ENCODE peak calls at places on chromosomes 11 and 22, in ten cellular contexts. S is dermis microvascular lymphatic vessel endothelial cell; R is SJSA1; A is OCI-LY7; X is activated gamma-delta T cell treated with anti-CD3 and anti-CD28 coated beads, Interleukin-2, amount 50 U/mL, for 16 hours; F is fibroblast of mammary gland; Z is cardiac fibroblast; U is ecto neural progenitor cell; K is iris pigment epithelial cell; E is GDM1. Q is an unnamed sample.

GRCh38 chr11:63892233-63892632 is 24.7 kb downstream of the RCOR2 start:
- DNase-seq in S (no peak), R (no peak), A (no peak), X (no peak), F (peak; percentile 38), Z (peak; percentile 58), U (no peak), K (peak; percentile 64), E (no peak), Q (no peak)

GRCh38 chr11:48044577-48044976 is 64.2 kb downstream of the PTPRJ start:
- DNase-seq in S (no peak), R (no peak), A (no peak), X (no peak), F (no peak), Z (no peak), U (no peak), K (no peak), E (no peak), Q (no peak)

GRCh38 chr11:72413914-72414628 is 20.3 kb downstream of the CLPB start:
- DNase-seq in S (peak; percentile 86), R (peak; percentile 58), A (peak; percentile 84), X (peak; percentile 47), F (peak; percentile 78), Z (peak; percentile 83), U (peak; percentile 78), K (peak; percentile 75), E (peak; percentile 52), Q (peak; percentile 81)

GRCh38 chr11:125494033-125494364 is 2.1 kb downstream of the FEZ1 start:
- DNase-seq in S (no peak), R (no peak), A (no peak), X (no peak), F (no peak), Z (no peak), U (no peak), K (no peak), E (no peak), Q (no peak)

GRCh38 chr22:29146101-29146560 is 59.6 kb upstream of the EMID1 start:
- DNase-seq in S (no peak), R (no peak), A (no peak), X (no peak), F (no peak), Z (no peak), U (peak; percentile 36), K (no peak), E (no peak), Q (no peak)

GRCh38 chr11:129894281-129895125 is 875 bp downstream of the NFRKB start:
- DNase-seq in S (no peak), R (no peak), A (peak; percentile 51), X (no peak), F (no peak), Z (no peak), U (no peak), K (peak; percentile 5), E (no peak), Q (no peak)

GRCh38 chr11:130528301-130528651 is 79.8 kb downstream of the ADAMTS15 start:
- DNase-seq in S (peak; percentile 12), R (peak; percentile 81), A (no peak), X (no peak), F (peak; percentile 17), Z (no peak), U (no peak), K (no peak), E (no peak), Q (no peak)

GRCh38 chr11:44590769-44591168 is 25.3 kb downstream of the CD82 start:
- DNase-seq in S (no peak), R (no peak), A (no peak), X (no peak), F (no peak), Z (no peak), U (no peak), K (no peak), E (no peak), Q (no peak)

GRCh38 chr11:106463796-106464201 is 386.3 kb downstream of the AASDHPPT start:
- DNase-seq in S (peak; percentile 17), R (no peak), A (no peak), X (no peak), F (peak; percentile 77), Z (peak; percentile 85), U (no peak), K (peak; percentile 79), E (no peak), Q (no peak)

GRCh38 chr11:33716236-33716635 is 15.6 kb upstream of the C11orf91 start:
- DNase-seq in S (peak; percentile 65), R (no peak), A (peak; percentile 36), X (no peak), F (peak; percentile 63), Z (peak; percentile 58), U (no peak), K (peak; percentile 60), E (no peak), Q (no peak)

GRCh38 chr11:113048820-113049555 is 87.8 kb downstream of the NCAM1 start:
- DNase-seq in S (no peak), R (no peak), A (no peak), X (no peak), F (peak; percentile 65), Z (peak; percentile 16), U (no peak), K (peak; percentile 86), E (no peak), Q (no peak)

GRCh38 chr11:789951-790350 is at the start of gene CEND1:
- DNase-seq in S (no peak), R (no peak), A (peak; percentile 79), X (no peak), F (peak; percentile 48), Z (peak; percentile 59), U (no peak), K (peak; percentile 40), E (no peak), Q (no peak)

GRCh38 chr22:30159082-30159481 is 78.8 kb downstream of the HORMAD2 start:
- DNase-seq in S (no peak), R (no peak), A (no peak), X (no peak), F (no peak), Z (no peak), U (no peak), K (peak; percentile 23), E (no peak), Q (no peak)

GRCh38 chr22:36682835-36683234 is 20.7 kb downstream of the CACNG2 start:
- DNase-seq in S (no peak), R (no peak), A (no peak), X (no peak), F (no peak), Z (no peak), U (no peak), K (no peak), E (no peak), Q (no peak)

GRCh38 chr22:36377022-36377631 is 10.6 kb downstream of the MYH9 start:
- DNase-seq in S (peak; percentile 53), R (no peak), A (peak; percentile 86), X (no peak), F (no peak), Z (no peak), U (no peak), K (no peak), E (no peak), Q (no peak)

GRCh38 chr11:43944761-43945311 is 2.4 kb downstream of the C11orf96 start:
- DNase-seq in S (peak; percentile 55), R (peak; percentile 91), A (peak; percentile 31), X (peak; percentile 52), F (no peak), Z (peak; percentile 52), U (peak; percentile 79), K (peak; percentile 40), E (peak; percentile 37), Q (peak; percentile 88)

GRCh38 chr11:33936745-33937612 is 45.1 kb upstream of the LMO2 start:
- DNase-seq in S (peak; percentile 98), R (no peak), A (no peak), X (no peak), F (peak; percentile 57), Z (peak; percentile 66), U (no peak), K (peak; percentile 84), E (no peak), Q (peak; percentile 55)

GRCh38 chr11:66720223-66720898 is 8.7 kb downstream of the SPTBN2 start:
- DNase-seq in S (peak; percentile 69), R (peak; percentile 91), A (no peak), X (no peak), F (peak; percentile 12), Z (peak; percentile 17), U (peak; percentile 71), K (peak; percentile 75), E (no peak), Q (no peak)

GRCh38 chr22:19134176-19134831 is 3.2 kb downstream of the TSSK2 start:
- DNase-seq in S (no peak), R (no peak), A (no peak), X (no peak), F (no peak), Z (no peak), U (no peak), K (no peak), E (no peak), Q (no peak)

GRCh38 chr11:119421941-119422504 is 949 bp downstream of the THY1 start:
- DNase-seq in S (no peak), R (no peak), A (no peak), X (no peak), F (no peak), Z (peak; percentile 37), U (peak; percentile 71), K (peak; percentile 40), E (no peak), Q (no peak)

GRCh38 chr22:42397332-42398246 is 34.6 kb downstream of the NFAM1 start:
- DNase-seq in S (peak; percentile 40), R (no peak), A (peak; percentile 71), X (no peak), F (no peak), Z (no peak), U (no peak), K (no peak), E (peak; percentile 10), Q (no peak)

GRCh38 chr11:44345781-44346180 is 35.8 kb upstream of the ALX4 start:
- DNase-seq in S (no peak), R (no peak), A (no peak), X (no peak), F (no peak), Z (no peak), U (no peak), K (no peak), E (no peak), Q (no peak)

GRCh38 chr11:18012314-18012905 is 437 bp downstream of the SERGEF start:
- DNase-seq in S (peak; percentile 11), R (no peak), A (peak; percentile 42), X (no peak), F (peak; percentile 17), Z (peak; percentile 21), U (no peak), K (peak; percentile 30), E (no peak), Q (no peak)

GRCh38 chr11:85813721-85814120 is 2.8 kb upstream of the SYTL2 start:
- DNase-seq in S (no peak), R (no peak), A (no peak), X (no peak), F (no peak), Z (no peak), U (no peak), K (no peak), E (no peak), Q (no peak)

GRCh38 chr22:40487663-40488249 is 117.4 kb downstream of the SGSM3 start:
- DNase-seq in S (peak; percentile 54), R (no peak), A (peak; percentile 67), X (no peak), F (peak; percentile 45), Z (peak; percentile 56), U (no peak), K (peak; percentile 41), E (no peak), Q (no peak)

Q was measured in right lobe of liver.